ENCODE peak calls at places on chromosomes 16 and 17, in nine cellular contexts. V is esophagus squamous epithelium, T is kidney, M is cardiac muscle cell, O is thoracic aorta, A is heart right ventricle, J is SK-N-SH, K is neural progenitor cell, R is endodermal cell. U is an unnamed sample. For H3K4me1, the result is how much of the 10 kb centered on the place peaks cover.

GRCh38 chr16:65195998-65196397 is 74.1 kb upstream of the CDH11 start:
- DNase-seq in A (no peak), R (no peak), V (no peak), T (no peak), K (no peak), O (no peak), M (peak), J (peak), U (no peak)

GRCh38 chr17:14205992-14206461 is 30.6 kb downstream of the CDRT15 start:
- DNase-seq in R (no peak), K (no peak), M (no peak), T (peak), J (no peak), O (no peak), V (no peak), A (peak), U (no peak)

GRCh38 chr17:4738136-4739121 is 1.2 kb upstream of the ZMYND15 start:
- DNase-seq in R (peak), M (no peak), V (no peak), T (peak), O (no peak), J (no peak), A (no peak), K (peak), U (no peak)

GRCh38 chr17:83203472-83204221 is 124.2 kb downstream of the METRNL start:
- DNase-seq in T (peak), O (no peak), A (peak), M (no peak), K (no peak), V (no peak), R (no peak), J (no peak), U (peak)

GRCh38 chr17:47789611-47790520 is 31.7 kb downstream of the OSBPL7 start:
- DNase-seq in M (peak), V (no peak), O (no peak), R (peak), K (peak), A (peak), J (peak), T (peak), U (peak)

GRCh38 chr17:21284319-21285163 is at the start of gene MAP2K3:
- DNase-seq in J (peak), V (peak), T (peak), A (peak), R (peak), O (peak), M (peak), K (peak), U (peak)

GRCh38 chr17:77779711-77780539 is 178.6 kb upstream of the TNRC6C start:
- DNase-seq in V (no peak), K (no peak), T (peak), M (peak), O (no peak), A (peak), J (peak), R (no peak), U (peak)

GRCh38 chr17:73401911-73402310 is 90.1 kb upstream of the CDC42EP4 start:
- DNase-seq in K (peak), V (no peak), R (peak), M (peak), A (peak), T (peak), J (peak), O (no peak), U (peak)

GRCh38 chr17:74951680-74952421 is 16.2 kb downstream of the OTOP3 start:
- DNase-seq in T (no peak), J (no peak), M (no peak), V (no peak), O (no peak), A (no peak), R (peak), K (no peak), U (no peak)

GRCh38 chr17:62456016-62456415 is 22.6 kb upstream of the TLK2 start:
- DNase-seq in J (no peak), V (no peak), M (no peak), T (no peak), O (no peak), A (no peak), R (no peak), K (no peak), U (no peak)

GRCh38 chr17:28728364-28729200 is at the start of gene NEK8:
- DNase-seq in V (peak), R (peak), T (peak), K (peak), O (peak), A (peak), J (peak), M (peak), U (peak)

GRCh38 chr17:2723997-2724782 is 12.6 kb upstream of the CLUH start:
- DNase-seq in K (peak), O (no peak), J (peak), T (peak), A (peak), M (no peak), V (no peak), R (peak), U (no peak)

GRCh38 chr16:66913081-66913480 is 5.6 kb downstream of the CDH16 start:
- DNase-seq in K (no peak), R (peak), M (no peak), V (no peak), J (no peak), O (no peak), A (no peak), T (peak), U (no peak)

GRCh38 chr17:41226051-41226450 is 397 bp upstream of the KRTAP9-2 start:
- DNase-seq in K (no peak), R (no peak), M (no peak), V (no peak), A (no peak), J (no peak), T (no peak), O (no peak), U (no peak)

GRCh38 chr17:15377608-15378007 is 36.2 kb upstream of the TEKT3 start:
- DNase-seq in M (peak), R (peak), J (no peak), T (no peak), V (no peak), O (no peak), A (no peak), K (peak), U (no peak)

GRCh38 chr17:75625813-75626486 is 7.3 kb upstream of the SMIM5 start:
- DNase-seq in M (peak), O (no peak), R (peak), V (no peak), J (peak), A (no peak), K (peak), T (no peak), U (peak)

GRCh38 chr16:55622930-55623561 is 32.7 kb upstream of the SLC6A2 start:
- DNase-seq in K (peak), V (no peak), R (peak), M (no peak), J (peak), T (no peak), O (no peak), A (no peak), U (peak)

GRCh38 chr16:64539811-64540210 is 582.1 kb downstream of the CDH11 start:
- DNase-seq in O (no peak), M (no peak), K (no peak), V (no peak), T (no peak), J (no peak), R (no peak), A (no peak), U (no peak)

GRCh38 chr16:59971264-59971663 is 1237.1 kb upstream of the GOT2 start:
- DNase-seq in A (no peak), J (no peak), M (no peak), T (no peak), O (no peak), V (no peak), R (no peak), K (no peak), U (no peak)

GRCh38 chr16:88389621-88390160 is 6.9 kb downstream of the ZNF469 start:
- DNase-seq in O (no peak), K (no peak), J (no peak), R (no peak), V (no peak), T (peak), M (peak), A (peak), U (no peak)

GRCh38 chr16:67104061-67104460 is 5.7 kb upstream of the PHAF1 start:
- DNase-seq in V (no peak), A (no peak), M (peak), K (peak), O (no peak), R (peak), T (no peak), J (peak), U (peak)

GRCh38 chr16:1983544-1984346 is at the start of gene GFER:
- DNase-seq in K (peak), V (no peak), M (peak), O (no peak), A (peak), T (peak), R (peak), J (peak), U (peak)

GRCh38 chr17:17685775-17686291 is 4.6 kb downstream of the RAI1 start:
- DNase-seq in A (no peak), M (peak), J (peak), V (no peak), O (no peak), R (peak), T (no peak), K (no peak), U (peak)

GRCh38 chr17:2364132-2365116 is 27.1 kb downstream of the SGSM2 start:
- DNase-seq in K (no peak), O (no peak), A (peak), V (no peak), J (no peak), R (no peak), T (peak), M (no peak), U (no peak)

GRCh38 chr16:73025111-73025505 is 22.8 kb downstream of the ZFHX3 start:
- DNase-seq in T (no peak), V (no peak), O (no peak), K (no peak), J (no peak), R (peak), M (peak), A (no peak), U (no peak)

GRCh38 chr16:1707193-1707790 is 1.3 kb downstream of the MAPK8IP3 start:
- DNase-seq in A (no peak), K (peak), O (no peak), M (peak), V (no peak), J (peak), T (no peak), R (peak), U (no peak)

GRCh38 chr17:62963296-62963695 is 2.7 kb upstream of the TANC2 start:
- DNase-seq in V (no peak), J (peak), M (peak), O (peak), K (no peak), R (no peak), T (no peak), A (no peak), U (no peak)

GRCh38 chr16:24070851-24071250 is 185.3 kb upstream of the CACNG3 start:
- DNase-seq in T (no peak), K (peak), J (peak), M (peak), R (peak), V (no peak), A (no peak), O (no peak), U (peak)

GRCh38 chr17:40556884-40557414 is 8.3 kb downstream of the CCR7 start:
- DNase-seq in T (peak), V (no peak), A (no peak), K (no peak), J (peak), R (peak), O (no peak), M (peak), U (peak)

GRCh38 chr17:45580914-45581313 is 90.4 kb upstream of the PLEKHM1 start:
- DNase-seq in T (no peak), V (no peak), K (no peak), O (no peak), A (no peak), J (no peak), R (no peak), M (no peak), U (no peak)

GRCh38 chr17:66200685-66201092 is 8.8 kb upstream of the CEP112 start:
- DNase-seq in O (no peak), T (no peak), V (no peak), J (peak), M (peak), A (no peak), K (peak), R (peak), U (peak)
- TF ChIP-seq CTCF in O (no peak), T (peak), V (peak), J (peak), M (peak), A (peak), K (peak), R (peak), U (peak)

GRCh38 chr16:26240807-26241206 is 549.0 kb downstream of the HS3ST4 start:
- DNase-seq in K (no peak), R (no peak), M (no peak), A (no peak), O (no peak), T (no peak), V (no peak), J (no peak), U (no peak)
- H3K4me3 ChIP-seq in K (no peak), R (no peak), M (no peak), A (no peak), O (no peak), T (no peak), V (no peak), J (no peak), U (no peak)

GRCh38 chr17:79985951-79986391 is 49.7 kb downstream of the TBC1D16 start:
- DNase-seq in T (peak), J (peak), A (no peak), M (no peak), K (no peak), V (no peak), R (peak), O (no peak), U (no peak)
- H3K4me1 ChIP-seq in T (under half), J (under half), A (under half), M (under half), K (under half), V (under half), R (under half), O (under half), U (under half)

GRCh38 chr17:65260626-65261025 is 123.5 kb downstream of the RGS9 start:
- DNase-seq in R (no peak), M (no peak), O (no peak), K (no peak), J (no peak), V (no peak), T (no peak), A (no peak), U (no peak)

GRCh38 chr17:65261682-65262636 is 124.8 kb downstream of the RGS9 start:
- DNase-seq in M (peak), J (no peak), V (no peak), R (peak), T (no peak), A (no peak), O (no peak), K (no peak), U (no peak)

GRCh38 chr17:65259281-65259680 is 122.1 kb downstream of the RGS9 start:
- DNase-seq in A (no peak), T (no peak), K (no peak), R (no peak), O (no peak), J (no peak), V (no peak), M (no peak), U (no peak)

GRCh38 chr17:65265276-65265675 is 128.1 kb downstream of the RGS9 start:
- DNase-seq in A (no peak), R (no peak), M (no peak), V (no peak), J (no peak), K (no peak), O (no peak), T (no peak), U (no peak)

DNA sequence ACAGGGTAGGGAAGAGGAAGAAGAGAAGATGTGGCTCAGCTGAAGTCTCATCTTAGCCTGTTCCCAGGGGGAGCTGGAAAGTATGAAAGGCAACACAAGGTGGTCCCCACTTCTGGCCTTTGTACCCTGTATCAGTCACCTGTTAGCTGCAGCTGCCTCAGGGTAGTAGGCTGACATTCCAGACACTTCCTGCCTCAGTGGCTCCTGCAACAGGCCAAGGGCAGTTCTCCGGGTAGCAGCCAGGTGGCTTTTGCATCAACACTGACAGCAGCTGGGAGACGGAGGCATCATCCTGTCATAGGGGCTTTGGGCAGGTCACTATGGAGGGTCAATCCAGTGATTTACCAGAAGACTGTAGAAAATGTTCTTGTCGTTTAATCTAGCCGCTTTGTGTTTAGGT is 124.0 kb downstream of the RGS9 start:
- DNase-seq in V (no peak), O (no peak), T (no peak), K (no peak), M (no peak), R (peak), J (no peak), A (no peak), U (no peak)
- TF ChIP-seq CTCF in V (no peak), O (no peak), T (no peak), K (peak), M (no peak), R (peak), J (no peak), A (no peak), U (peak)

DNA sequence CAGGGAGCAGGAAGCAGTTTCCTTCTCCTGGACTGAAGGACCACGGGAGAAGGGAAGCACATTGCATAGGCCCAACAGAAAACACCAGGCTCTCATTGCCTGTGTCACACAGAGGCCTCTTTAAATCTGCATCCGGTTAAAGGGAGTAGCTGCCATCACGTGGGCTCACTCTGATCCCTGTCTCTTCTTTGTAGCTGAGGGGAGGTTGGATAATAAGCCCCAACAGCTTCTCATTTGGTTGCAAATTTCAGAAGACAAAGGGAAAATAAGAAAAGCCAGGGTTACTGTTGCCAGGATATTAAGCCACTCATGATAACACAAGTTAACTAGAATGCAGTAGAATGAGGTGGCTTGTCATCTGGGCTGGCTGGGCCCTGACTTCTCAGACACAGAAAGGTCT is 325.2 kb upstream of the ERCC4 start:
- DNase-seq in K (peak), R (peak), T (no peak), M (no peak), V (no peak), O (no peak), A (no peak), J (no peak), U (no peak)
- H3K4me3 ChIP-seq in K (no peak), R (no peak), T (no peak), M (no peak), V (no peak), O (no peak), A (no peak), J (no peak), U (no peak)

GRCh38 chr17:81925860-81926450 is 1.6 kb downstream of the MAFG start:
- DNase-seq in O (no peak), R (no peak), K (no peak), J (no peak), V (no peak), T (no peak), M (no peak), A (no peak), U (no peak)

GRCh38 chr17:81923302-81924260 is 4.0 kb downstream of the MAFG start:
- DNase-seq in J (no peak), V (no peak), R (peak), O (no peak), K (peak), M (peak), T (no peak), A (peak), U (no peak)

GRCh38 chr17:81926451-81927144 is 937 bp downstream of the MAFG start:
- DNase-seq in J (peak), K (peak), V (no peak), A (peak), O (no peak), T (peak), R (peak), M (peak), U (peak)

GRCh38 chr17:81922566-81923301 is 4.8 kb upstream of the SIRT7 start:
- DNase-seq in T (no peak), V (no peak), K (no peak), J (no peak), A (no peak), O (no peak), R (no peak), M (no peak), U (no peak)

DNA sequence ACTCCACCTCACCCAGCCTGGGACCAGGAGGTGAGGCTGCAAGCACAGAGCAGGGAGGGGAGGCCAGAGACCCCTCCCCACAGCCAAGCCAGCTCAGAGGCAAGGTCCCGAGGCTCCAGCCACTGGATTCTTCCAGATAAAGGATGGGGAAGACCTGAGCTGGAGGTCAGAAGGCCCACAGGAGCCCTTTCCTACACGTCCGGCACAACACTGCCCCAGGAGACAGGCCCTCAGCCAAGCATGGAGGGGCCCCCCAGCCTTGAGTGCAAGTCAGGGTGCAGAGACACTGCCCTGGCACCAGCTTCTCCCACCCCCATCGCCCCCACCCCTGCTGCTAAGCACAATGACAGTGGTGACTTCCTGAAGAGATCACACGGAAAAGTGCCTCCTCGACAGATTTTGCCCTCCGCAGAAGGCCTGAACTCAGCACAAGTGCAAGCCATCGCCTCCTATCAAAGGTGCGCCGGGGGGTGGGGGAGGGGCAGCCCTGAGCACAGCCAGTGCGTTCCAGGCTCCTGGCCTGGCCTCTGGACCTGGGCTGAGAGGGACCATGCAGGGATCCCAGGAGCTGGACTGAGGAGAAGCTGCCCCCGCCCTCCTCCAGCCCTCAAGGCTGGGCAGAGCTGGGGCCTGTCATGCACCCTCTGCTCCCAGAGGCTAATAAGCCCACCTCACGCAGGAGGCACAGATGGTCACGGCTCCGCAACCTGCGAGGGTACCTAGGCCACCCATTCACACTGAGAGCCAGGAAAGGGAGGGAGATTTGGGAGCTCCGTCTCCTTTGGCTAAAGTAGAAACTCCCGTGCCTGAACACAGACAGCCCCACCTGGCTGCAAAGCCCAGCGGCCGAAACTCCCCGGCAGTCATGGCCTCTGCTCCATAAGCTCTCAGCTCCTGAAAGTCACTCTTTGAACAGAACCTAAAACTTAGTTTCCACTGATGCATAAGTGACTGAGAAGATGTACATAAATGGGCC is 2.7 kb downstream of the MAFG start:
- DNase-seq in K (peak), R (peak), V (no peak), T (no peak), O (no peak), J (no peak), M (no peak), A (no peak), U (no peak)
- H3K4me1 ChIP-seq in K (under half), R (under half), V (half or more), T (under half), O (half or more), J (under half), M (under half), A (half or more), U (under half)

GRCh38 chr16:61195006-61195405 is 841.2 kb downstream of the CDH8 start:
- DNase-seq in T (no peak), J (no peak), V (no peak), K (no peak), R (no peak), M (no peak), A (no peak), O (no peak), U (no peak)

GRCh38 chr16:61194573-61194972 is 841.7 kb downstream of the CDH8 start:
- DNase-seq in V (no peak), M (no peak), R (no peak), J (no peak), K (no peak), T (no peak), A (no peak), O (no peak), U (no peak)
- TF ChIP-seq CTCF in V (no peak), M (no peak), R (no peak), J (no peak), K (no peak), T (no peak), A (no peak), O (no peak), U (no peak)

U was measured in BE2C.